ENCODE peak calls at places on chromosome 10, in six cellular contexts. B, U, Y, T, E and G are unnamed samples.

GRCh38 chr10:3477683-3478082 is 305.1 kb upstream of the PITRM1 start:
- DNase-seq in U (peak), E (no peak), Y (no peak), B (no peak), T (no peak), G (no peak)

GRCh38 chr10:133358162-133358919 is 522 bp upstream of the FUOM start:
- DNase-seq in B (no peak), E (no peak), U (no peak), T (no peak), Y (no peak), G (no peak)

GRCh38 chr10:124632064-124632531 is 112.1 kb downstream of the FAM53B start:
- DNase-seq in T (no peak), E (peak), B (no peak), U (peak), Y (no peak), G (no peak)

GRCh38 chr10:29229258-29229705 is 59.6 kb upstream of the LYZL1 start:
- DNase-seq in B (no peak), Y (no peak), T (no peak), U (no peak), E (no peak), G (no peak)

GRCh38 chr10:34626158-34626557 is 188.9 kb downstream of the PARD3 start:
- DNase-seq in U (no peak), Y (no peak), E (no peak), B (no peak), T (no peak), G (no peak)

GRCh38 chr10:103564116-103564501 is 70.6 kb downstream of the NEURL1 start:
- DNase-seq in Y (no peak), E (no peak), U (no peak), B (no peak), T (no peak), G (no peak)

GRCh38 chr10:80443531-80443974 is 10.6 kb upstream of the TSPAN14 start:
- DNase-seq in B (no peak), T (no peak), E (no peak), U (peak), Y (no peak), G (no peak)

GRCh38 chr10:46254007-46254383 is 32.8 kb upstream of the ANTXRL start:
- DNase-seq in T (no peak), E (no peak), B (no peak), Y (no peak), U (no peak), G (no peak)

GRCh38 chr10:35563266-35563891 is 41.8 kb upstream of the GJD4 start:
- DNase-seq in U (peak), E (peak), B (peak), T (no peak), Y (peak), G (no peak)

GRCh38 chr10:78319371-78319770 is 285.7 kb downstream of the RPS24 start:
- DNase-seq in T (no peak), Y (no peak), B (no peak), U (peak), E (no peak), G (no peak)

GRCh38 chr10:71911296-71911954 is 52.8 kb upstream of the CHST3 start:
- DNase-seq in T (no peak), U (peak), B (no peak), Y (no peak), E (no peak), G (no peak)

GRCh38 chr10:125028291-125028867 is 86.5 kb downstream of the ZRANB1 start:
- DNase-seq in T (no peak), Y (no peak), B (no peak), U (peak), E (no peak), G (no peak)

GRCh38 chr10:7767209-7767608 is 20.6 kb downstream of the KIN start:
- DNase-seq in E (no peak), Y (no peak), B (no peak), T (no peak), U (peak), G (no peak)

GRCh38 chr10:60944159-60944909 is at the start of gene RHOBTB1:
- DNase-seq in T (no peak), U (peak), Y (peak), B (no peak), E (peak), G (no peak)

GRCh38 chr10:11260136-11260535 is 242.5 kb downstream of the CELF2 start:
- DNase-seq in U (no peak), T (no peak), E (no peak), Y (peak), B (no peak), G (no peak)

GRCh38 chr10:117248700-117249465 is 8.0 kb downstream of the SLC18A2 start:
- DNase-seq in Y (no peak), T (no peak), B (no peak), U (no peak), E (no peak), G (no peak)

GRCh38 chr10:129790710-129791446 is 173.2 kb downstream of the EBF3 start:
- DNase-seq in U (no peak), E (no peak), B (no peak), Y (no peak), T (no peak), G (no peak)

GRCh38 chr10:68142761-68143160 is 33.5 kb downstream of the MYPN start:
- DNase-seq in B (no peak), E (no peak), T (no peak), Y (no peak), U (no peak), G (no peak)

GRCh38 chr10:78416031-78416800 is 382.6 kb downstream of the RPS24 start:
- DNase-seq in B (no peak), T (no peak), E (no peak), U (peak), Y (no peak), G (no peak)

GRCh38 chr10:18097524-18097923 is 42.7 kb upstream of the CACNB2 start:
- DNase-seq in U (peak), Y (no peak), E (no peak), T (no peak), B (no peak), G (no peak)

GRCh38 chr10:12822374-12823170 is 178.9 kb downstream of the CCDC3 start:
- DNase-seq in T (no peak), B (no peak), Y (no peak), E (no peak), U (no peak), G (no peak)

GRCh38 chr10:72242675-72243074 is 26.6 kb upstream of the ASCC1 start:
- DNase-seq in U (peak), E (no peak), T (no peak), Y (no peak), B (no peak), G (no peak)

GRCh38 chr10:70985824-70986336 is 97.5 kb upstream of the PCBD1 start:
- DNase-seq in B (no peak), E (peak), U (no peak), T (no peak), Y (no peak), G (no peak)

GRCh38 chr10:28716748-28717147 is 39.4 kb downstream of the BAMBI start:
- DNase-seq in T (no peak), Y (no peak), E (no peak), U (no peak), B (no peak), G (no peak)

GRCh38 chr10:117653170-117653515 is 110.6 kb downstream of the EMX2 start:
- DNase-seq in U (peak), E (no peak), Y (no peak), B (no peak), T (no peak), G (no peak)

GRCh38 chr10:338176-339037 is 203.2 kb downstream of the ZMYND11 start:
- DNase-seq in T (no peak), U (peak), E (no peak), B (no peak), Y (no peak), G (no peak)

GRCh38 chr10:110525349-110526260 is 27.9 kb downstream of the DUSP5 start:
- DNase-seq in Y (no peak), B (no peak), E (no peak), T (no peak), U (no peak), G (no peak)

GRCh38 chr10:103564799-103565365 is 71.4 kb downstream of the NEURL1 start:
- DNase-seq in Y (peak), T (no peak), E (no peak), U (no peak), B (peak), G (peak)

GRCh38 chr10:71638577-71639411 is 80.8 kb downstream of the C10orf105 start:
- DNase-seq in E (no peak), T (no peak), U (no peak), B (no peak), Y (peak), G (no peak)

GRCh38 chr10:6778992-6779701 is 199.1 kb upstream of the PRKCQ start:
- DNase-seq in U (peak), T (no peak), B (no peak), E (no peak), Y (no peak), G (no peak)